ENCODE peak calls at places on chromosomes 4 and X, in six cellular contexts. O is left lung, K is GM10248, N is AG10803, Y is Calu3, H is Peyer's patch. J is an unnamed sample.

GRCh38 chr4:164648151-164648848 is 105.6 kb upstream of the SMIM31 start:
- DNase-seq in O (no peak), K (no peak), N (no peak), Y (no peak), H (no peak), J (no peak)

GRCh38 chr4:147749811-147750321 is 18.0 kb downstream of the ARHGAP10 start:
- DNase-seq in O (no peak), K (peak; percentile 58), N (no peak), Y (no peak), H (no peak), J (peak; percentile 45)

GRCh38 chr4:125313497-125313896 is 1.3 kb upstream of the FAT4 start:
- DNase-seq in O (no peak), K (peak; percentile 50), N (peak; percentile 84), Y (peak; percentile 58), H (no peak), J (peak; percentile 66)

GRCh38 chr4:187618701-187619278 is 376.8 kb upstream of the ZFP42 start:
- DNase-seq in O (no peak), K (no peak), N (peak; percentile 36), Y (no peak), H (no peak), J (no peak)

GRCh38 chrX:41781500-41781899 is 57.5 kb downstream of the GPR82 start:
- DNase-seq in O (no peak), K (peak; percentile 58), N (peak; percentile 45), Y (peak; percentile 18), H (no peak), J (peak; percentile 17)

GRCh38 chr4:13627185-13627605 is 330 bp downstream of the BOD1L1 start:
- DNase-seq in O (peak; percentile 48), K (no peak), N (peak; percentile 5), Y (no peak), H (peak; percentile 49), J (no peak)

GRCh38 chr4:101042847-101043246 is 304.5 kb downstream of the PPP3CA start:
- DNase-seq in O (no peak), K (no peak), N (no peak), Y (no peak), H (no peak), J (no peak)

GRCh38 chr4:102503301-102503746 is 2.2 kb downstream of the NFKB1 start:
- DNase-seq in O (no peak), K (no peak), N (no peak), Y (no peak), H (no peak), J (peak; percentile 29)

GRCh38 chrX:100658936-100659335 is 14.9 kb downstream of the SRPX2 start:
- DNase-seq in O (no peak), K (no peak), N (no peak), Y (no peak), H (no peak), J (no peak)

GRCh38 chr4:105472871-105473339 is 957 bp downstream of the PPA2 start:
- DNase-seq in O (no peak), K (no peak), N (peak; percentile 29), Y (no peak), H (no peak), J (no peak)

GRCh38 chr4:165355900-165356300 is 22.9 kb upstream of the CPE start:
- DNase-seq in O (no peak), K (no peak), N (peak; percentile 43), Y (peak; percentile 27), H (peak; percentile 56), J (peak; percentile 18)

GRCh38 chr4:122167369-122167768 is 15.2 kb downstream of the BLTP1 start:
- DNase-seq in O (no peak), K (no peak), N (no peak), Y (no peak), H (no peak), J (no peak)

GRCh38 chrX:78658851-78659744 is at the start of gene RTL3:
- DNase-seq in O (no peak), K (no peak), N (peak; percentile 90), Y (no peak), H (no peak), J (no peak)

GRCh38 chrX:140733766-140734342 is 24.3 kb downstream of the LINC00632 start:
- DNase-seq in O (no peak), K (peak; percentile 23), N (peak; percentile 40), Y (peak; percentile 2), H (peak; percentile 58), J (peak; percentile 7)

GRCh38 chr4:88457307-88458090 is 580 bp downstream of the HERC5 start:
- DNase-seq in O (peak; percentile 40), K (peak; percentile 50), N (peak; percentile 2), Y (peak; percentile 36), H (peak; percentile 67), J (no peak)

GRCh38 chr4:60452259-60452658 is 747.9 kb upstream of the ADGRL3 start:
- DNase-seq in O (no peak), K (no peak), N (no peak), Y (no peak), H (no peak), J (no peak)

GRCh38 chr4:60455380-60455779 is 744.7 kb upstream of the ADGRL3 start:
- DNase-seq in O (no peak), K (no peak), N (no peak), Y (no peak), H (no peak), J (no peak)

DNA sequence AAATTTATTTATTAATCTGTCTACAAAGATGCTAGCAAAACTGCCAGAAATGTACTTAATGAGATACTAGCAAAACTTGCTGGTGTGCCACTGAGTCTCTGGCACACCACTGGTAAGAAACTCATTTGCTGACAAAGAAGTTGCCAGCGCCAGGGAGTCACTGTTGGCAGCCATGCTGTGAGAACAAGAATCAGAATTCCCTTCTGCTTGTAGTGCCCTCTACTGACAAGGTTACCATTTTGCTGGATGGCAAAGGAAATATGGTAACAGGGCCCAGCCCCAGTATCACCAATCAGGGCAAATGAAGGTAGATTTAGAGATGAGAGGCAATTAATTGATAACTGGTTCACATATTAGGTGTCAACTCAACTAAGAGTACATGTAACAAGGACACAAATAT is 750.1 kb upstream of the ADGRL3 start:
- DNase-seq in O (no peak), K (no peak), N (no peak), Y (no peak), H (no peak), J (no peak)
- TF ChIP-seq CTCF in O (no peak), K (no peak), N (no peak), Y (no peak), H (no peak), J (no peak)

GRCh38 chr4:10089346-10089745 is 27.3 kb downstream of the WDR1 start:
- DNase-seq in O (no peak), K (no peak), N (no peak), Y (peak; percentile 36), H (peak; percentile 85), J (no peak)
- TF ChIP-seq CTCF in O (peak; percentile 12), K (peak; percentile 19), N (peak; percentile 14), Y (peak; percentile 26), H (no peak), J (peak; percentile 3)

GRCh38 chr4:155371432-155372043 is 5.2 kb downstream of the MAP9 start:
- DNase-seq in O (no peak), K (no peak), N (peak; percentile 30), Y (no peak), H (no peak), J (no peak)
- TF ChIP-seq CTCF in O (peak; percentile 47), K (no peak), N (peak; percentile 62), Y (no peak), H (peak; percentile 10), J (no peak)

DNA sequence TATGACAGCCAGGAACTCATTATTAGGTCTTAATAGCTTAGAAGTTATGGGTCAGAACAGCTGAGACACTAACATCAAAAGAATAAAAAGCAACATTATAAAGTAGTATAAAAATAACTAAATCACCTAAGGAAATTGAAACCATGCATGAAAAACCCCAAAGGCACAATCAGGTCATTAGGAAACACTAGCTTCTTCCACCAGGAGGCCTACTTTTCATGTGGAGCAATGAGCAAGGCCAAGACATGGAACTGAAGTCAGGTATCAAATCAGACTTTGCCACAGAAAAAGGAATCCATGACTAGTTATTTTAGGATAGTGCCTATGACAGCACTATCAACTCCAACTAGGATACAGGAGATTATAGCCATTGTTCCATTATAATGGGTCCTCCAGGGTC is 7.9 kb downstream of the HUWE1 start:
- DNase-seq in O (no peak), K (no peak), N (no peak), Y (no peak), H (no peak), J (no peak)
- TF ChIP-seq CTCF in O (no peak), K (no peak), N (peak; percentile 18), Y (no peak), H (no peak), J (no peak)

GRCh38 chrX:27619459-27619858 is 29.3 kb downstream of the DCAF8L2 start:
- DNase-seq in O (no peak), K (no peak), N (no peak), Y (no peak), H (no peak), J (no peak)

GRCh38 chrX:27622883-27623282 is 32.7 kb downstream of the DCAF8L2 start:
- DNase-seq in O (no peak), K (no peak), N (no peak), Y (no peak), H (no peak), J (no peak)

GRCh38 chrX:27619975-27620374 is 29.8 kb downstream of the DCAF8L2 start:
- DNase-seq in O (no peak), K (no peak), N (no peak), Y (peak; percentile 6), H (no peak), J (no peak)
- TF ChIP-seq CTCF in O (no peak), K (peak; percentile 26), N (peak; percentile 12), Y (peak; percentile 26), H (no peak), J (no peak)

DNA sequence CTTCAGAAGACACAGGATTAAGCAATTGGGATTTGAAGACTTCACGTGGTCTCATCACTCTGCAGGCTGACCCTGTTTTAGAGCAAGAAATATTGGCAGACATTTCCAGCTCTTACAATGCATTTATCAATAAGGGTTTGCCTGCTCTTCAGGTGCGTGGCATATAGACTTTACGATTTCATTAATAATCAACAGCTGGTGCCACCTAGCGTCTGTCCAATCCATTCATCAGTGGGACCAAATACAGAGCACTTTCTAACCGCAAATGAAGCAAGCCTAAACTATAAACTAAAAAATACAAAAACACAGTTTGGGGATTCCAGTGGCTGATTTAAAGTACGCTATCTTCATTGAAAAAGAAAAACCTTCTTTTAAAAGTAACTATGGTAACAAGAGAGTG is 125.4 kb upstream of the DMD start:
- DNase-seq in O (no peak), K (no peak), N (no peak), Y (peak; percentile 41), H (peak; percentile 47), J (no peak)
- TF ChIP-seq CTCF in O (peak; percentile 23), K (no peak), N (no peak), Y (no peak), H (no peak), J (no peak)

GRCh38 chr4:53709693-53710092 is 118.4 kb upstream of the LNX1 start:
- DNase-seq in O (no peak), K (no peak), N (no peak), Y (no peak), H (no peak), J (no peak)
- TF ChIP-seq CTCF in O (no peak), K (no peak), N (peak; percentile 25), Y (no peak), H (no peak), J (no peak)

GRCh38 chr4:7194251-7195137 is 2.2 kb downstream of the SORCS2 start:
- DNase-seq in O (peak; percentile 74), K (no peak), N (peak; percentile 37), Y (peak; percentile 55), H (peak; percentile 33), J (no peak)
- TF ChIP-seq CTCF in O (peak; percentile 43), K (peak; percentile 24), N (peak; percentile 58), Y (no peak), H (no peak), J (no peak)

GRCh38 chr4:115871596-115871995 is 758.2 kb upstream of the NDST4 start:
- DNase-seq in O (no peak), K (no peak), N (no peak), Y (no peak), H (no peak), J (no peak)

GRCh38 chr4:115873048-115873447 is 759.6 kb upstream of the NDST4 start:
- DNase-seq in O (no peak), K (no peak), N (no peak), Y (no peak), H (no peak), J (no peak)
- TF ChIP-seq CTCF in O (no peak), K (peak; percentile 17), N (no peak), Y (no peak), H (no peak), J (no peak)